ENCODE peak calls at places on chromosome 17, in four cellular contexts. One of them, this sample, is unnamed.

GRCh38 chr17:55743103-55743679 is 7.7 kb upstream of the PCTP start:
- DNase-seq in HepG2: peak
- DNase-seq in GM12878: no peak
- DNase-seq in K562: peak
- DNase-seq in this sample: no peak

GRCh38 chr17:42554250-42555121 is 1.8 kb downstream of the HSD17B1 start:
- DNase-seq in HepG2: peak
- DNase-seq in GM12878: no peak
- DNase-seq in K562: peak
- DNase-seq in this sample: peak

GRCh38 chr17:75783069-75783783 is 1.4 kb upstream of the UNK start:
- DNase-seq in HepG2: peak
- DNase-seq in GM12878: peak
- DNase-seq in K562: no peak
- DNase-seq in this sample: peak

GRCh38 chr17:48483471-48484131 is 47.2 kb downstream of the HOXB1 start:
- DNase-seq in HepG2: no peak
- DNase-seq in GM12878: no peak
- DNase-seq in K562: peak
- DNase-seq in this sample: no peak

GRCh38 chr17:62950067-62950466 is 16.0 kb upstream of the TANC2 start:
- DNase-seq in HepG2: no peak
- DNase-seq in GM12878: no peak
- DNase-seq in K562: no peak
- DNase-seq in this sample: no peak

GRCh38 chr17:39722965-39723848 is 7.1 kb downstream of the MIEN1 start:
- DNase-seq in HepG2: no peak
- DNase-seq in GM12878: no peak
- DNase-seq in K562: peak
- DNase-seq in this sample: no peak

GRCh38 chr17:82917656-82918345 is 78.0 kb upstream of the ZNF750 start:
- DNase-seq in HepG2: peak
- DNase-seq in GM12878: no peak
- DNase-seq in K562: peak
- DNase-seq in this sample: peak

GRCh38 chr17:62179525-62180161 is 114.6 kb upstream of the MED13 start:
- DNase-seq in HepG2: peak
- DNase-seq in GM12878: no peak
- DNase-seq in K562: peak
- DNase-seq in this sample: no peak

GRCh38 chr17:31919802-31920525 is 16.8 kb upstream of the SUZ12 start:
- DNase-seq in HepG2: peak
- DNase-seq in GM12878: no peak
- DNase-seq in K562: no peak
- DNase-seq in this sample: no peak

DNA sequence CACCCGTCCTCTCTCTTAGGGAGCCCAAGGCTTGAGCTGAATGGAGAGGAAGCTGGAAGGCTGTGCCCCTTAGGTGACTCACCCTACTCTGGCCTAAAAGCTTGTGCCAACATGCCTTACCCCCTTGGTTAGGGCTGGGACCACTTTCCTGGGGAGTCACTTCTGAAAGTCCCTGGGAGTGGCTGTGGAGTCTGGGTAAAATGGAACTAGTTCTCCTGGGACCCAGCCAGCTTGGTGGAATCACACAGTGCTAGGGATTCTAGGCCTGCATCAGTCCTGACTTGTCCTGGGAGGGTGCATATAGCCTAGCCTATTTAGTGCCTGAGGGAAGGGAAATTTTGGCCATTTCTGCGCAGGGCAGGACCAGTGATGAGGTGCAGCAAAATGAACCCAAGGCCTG is 10.5 kb downstream of the MMP28 start:
- DNase-seq in HepG2: no peak
- DNase-seq in GM12878: no peak
- DNase-seq in K562: no peak
- DNase-seq in this sample: no peak
- TF ChIP-seq MXI1 in HepG2: no peak
- TF ChIP-seq MXI1 in GM12878: no peak
- TF ChIP-seq MXI1 in K562: no peak
- TF ChIP-seq MXI1 in this sample: no peak

GRCh38 chr17:8829036-8829941 is 30.1 kb upstream of the MFSD6L start:
- DNase-seq in HepG2: no peak
- DNase-seq in GM12878: no peak
- DNase-seq in K562: no peak
- DNase-seq in this sample: no peak
- TF ChIP-seq POLR2AphosphoS5 in HepG2: no peak
- TF ChIP-seq POLR2AphosphoS5 in GM12878: peak
- TF ChIP-seq POLR2AphosphoS5 in K562: no peak
- TF ChIP-seq POLR2AphosphoS5 in this sample: no peak

GRCh38 chr17:27345141-27345904 is 51.4 kb downstream of the WSB1 start:
- DNase-seq in HepG2: no peak
- DNase-seq in GM12878: no peak
- DNase-seq in K562: peak
- DNase-seq in this sample: no peak

GRCh38 chr17:27340990-27341595 is 47.2 kb downstream of the WSB1 start:
- DNase-seq in HepG2: no peak
- DNase-seq in GM12878: no peak
- DNase-seq in K562: no peak
- DNase-seq in this sample: no peak

GRCh38 chr17:27343972-27344607 is 50.2 kb downstream of the WSB1 start:
- DNase-seq in HepG2: no peak
- DNase-seq in GM12878: no peak
- DNase-seq in K562: no peak
- DNase-seq in this sample: no peak

GRCh38 chr17:27342059-27342458 is 48.1 kb downstream of the WSB1 start:
- DNase-seq in HepG2: no peak
- DNase-seq in GM12878: no peak
- DNase-seq in K562: no peak
- DNase-seq in this sample: no peak

DNA sequence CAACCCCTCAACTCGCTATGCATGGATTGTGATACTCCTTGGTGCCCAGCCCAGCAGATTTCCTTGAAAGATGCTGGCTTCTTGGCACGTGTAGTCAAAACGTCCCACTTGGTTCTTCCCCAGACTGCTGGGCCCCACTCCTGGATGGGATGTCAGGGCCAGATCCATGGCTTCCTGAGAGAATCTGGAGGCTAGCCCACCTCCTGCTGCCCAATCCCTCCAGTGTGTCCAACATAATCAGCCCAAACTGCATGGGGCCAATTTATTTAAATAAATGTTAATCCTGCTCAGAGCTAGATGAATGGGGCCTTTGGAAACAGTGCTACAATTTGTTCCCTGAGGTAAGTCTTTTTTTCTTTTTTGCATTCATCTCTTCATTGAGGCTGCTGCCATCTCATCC is 49.4 kb downstream of the WSB1 start:
- DNase-seq in HepG2: no peak
- DNase-seq in GM12878: no peak
- DNase-seq in K562: no peak
- DNase-seq in this sample: no peak
- TF ChIP-seq MXI1 in HepG2: no peak
- TF ChIP-seq MXI1 in GM12878: no peak
- TF ChIP-seq MXI1 in K562: no peak
- TF ChIP-seq MXI1 in this sample: no peak

DNA sequence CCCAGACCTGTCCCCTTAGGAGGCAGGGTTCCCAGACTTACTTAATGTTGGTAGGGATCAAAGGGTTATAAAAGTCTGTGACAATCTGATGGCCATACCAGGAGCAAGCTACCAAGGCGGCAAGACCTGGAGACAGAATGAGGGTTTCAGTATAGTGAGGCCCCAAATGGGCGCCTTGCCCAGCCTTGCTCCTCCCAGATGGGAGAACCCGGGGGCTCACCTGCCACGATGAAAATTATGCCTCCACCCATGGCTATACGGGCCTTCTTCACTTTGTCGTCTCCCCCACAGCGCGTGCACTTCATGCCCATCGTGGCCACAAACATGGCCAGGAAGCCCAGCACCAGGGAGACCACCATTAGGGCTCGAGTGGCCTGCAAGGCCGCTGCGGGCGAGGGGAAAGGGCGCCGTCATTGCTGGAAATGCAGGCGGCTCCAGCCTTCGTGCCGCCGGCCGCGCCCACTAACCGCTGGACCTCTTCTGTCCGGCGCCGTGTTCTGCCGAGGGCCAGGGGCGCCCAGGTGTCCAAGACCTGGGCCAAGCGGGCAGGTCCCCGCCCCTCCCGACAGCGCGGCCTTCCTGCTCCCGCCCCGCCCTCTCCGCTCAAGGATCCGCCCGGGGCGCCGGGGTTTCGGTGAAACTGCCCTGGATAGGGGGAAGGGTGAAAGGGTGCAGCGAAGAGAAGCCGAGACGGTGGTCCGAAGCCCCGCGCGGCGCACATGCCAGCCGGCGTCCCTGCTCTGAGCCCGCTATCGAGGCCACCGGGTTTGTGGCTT is 1.5 kb downstream of the CLDN7 start:
- DNase-seq in HepG2: no peak
- DNase-seq in GM12878: no peak
- DNase-seq in K562: no peak
- DNase-seq in this sample: no peak
- TF ChIP-seq POLR2AphosphoS5 in HepG2: no peak
- TF ChIP-seq POLR2AphosphoS5 in GM12878: no peak
- TF ChIP-seq POLR2AphosphoS5 in K562: no peak
- TF ChIP-seq POLR2AphosphoS5 in this sample: no peak

This sample was measured in SK-N-SH.